ENCODE peak calls at places on chromosomes 13 and 19, in five cellular contexts. H, B, G, T and F are unnamed samples.

GRCh38 chr19:10339380-10339960 is at the start of gene ICAM3:
- DNase-seq in H (no peak), B (peak), G (no peak), T (no peak), F (no peak)

GRCh38 chr13:52850396-52851152 is 2.1 kb upstream of the PCDH8 start:
- DNase-seq in H (peak), B (peak), G (peak), T (no peak), F (no peak)

GRCh38 chr19:48443262-48443661 is 2.5 kb upstream of the GRWD1 start:
- DNase-seq in H (no peak), B (no peak), G (peak), T (no peak), F (no peak)

GRCh38 chr13:48156466-48156865 is 61.6 kb upstream of the MED4 start:
- DNase-seq in H (no peak), B (peak), G (peak), T (peak), F (no peak)

GRCh38 chr19:42542791-42543190 is 14.5 kb upstream of the CEACAM1 start:
- DNase-seq in H (no peak), B (no peak), G (no peak), T (no peak), F (no peak)

GRCh38 chr13:28747851-28748250 is 29.1 kb upstream of the SLC46A3 start:
- DNase-seq in H (no peak), B (no peak), G (no peak), T (no peak), F (no peak)

GRCh38 chr19:9865732-9866627 is 30.9 kb downstream of the PIN1 start:
- DNase-seq in H (no peak), B (no peak), G (no peak), T (no peak), F (no peak)

GRCh38 chr19:11849264-11849615 is 714 bp downstream of the ZNF439 start:
- DNase-seq in H (peak), B (peak), G (no peak), T (no peak), F (no peak)

GRCh38 chr19:49056101-49056901 is 1.2 kb downstream of the CGB7 start:
- DNase-seq in H (peak), B (peak), G (peak), T (no peak), F (no peak)

GRCh38 chr19:49921871-49922755 is 6.9 kb upstream of the ATF5 start:
- DNase-seq in H (peak), B (peak), G (no peak), T (no peak), F (no peak)

GRCh38 chr19:14059093-14059480 is 2.8 kb downstream of the PALM3 start:
- DNase-seq in H (no peak), B (peak), G (peak), T (no peak), F (no peak)

GRCh38 chr13:107641574-107641973 is 573.8 kb downstream of the LIG4 start:
- DNase-seq in H (no peak), B (no peak), G (no peak), T (no peak), F (no peak)

GRCh38 chr13:20127563-20128458 is 33.0 kb downstream of the GJA3 start:
- DNase-seq in H (peak), B (peak), G (peak), T (no peak), F (no peak)

GRCh38 chr13:20127263-20127562 is 33.6 kb downstream of the GJA3 start:
- DNase-seq in H (no peak), B (no peak), G (no peak), T (no peak), F (no peak)

GRCh38 chr13:20130012-20130411 is 30.8 kb downstream of the GJA3 start:
- DNase-seq in H (no peak), B (no peak), G (no peak), T (no peak), F (no peak)

GRCh38 chr13:20129076-20129475 is 31.8 kb downstream of the GJA3 start:
- DNase-seq in H (no peak), B (no peak), G (no peak), T (no peak), F (no peak)

DNA sequence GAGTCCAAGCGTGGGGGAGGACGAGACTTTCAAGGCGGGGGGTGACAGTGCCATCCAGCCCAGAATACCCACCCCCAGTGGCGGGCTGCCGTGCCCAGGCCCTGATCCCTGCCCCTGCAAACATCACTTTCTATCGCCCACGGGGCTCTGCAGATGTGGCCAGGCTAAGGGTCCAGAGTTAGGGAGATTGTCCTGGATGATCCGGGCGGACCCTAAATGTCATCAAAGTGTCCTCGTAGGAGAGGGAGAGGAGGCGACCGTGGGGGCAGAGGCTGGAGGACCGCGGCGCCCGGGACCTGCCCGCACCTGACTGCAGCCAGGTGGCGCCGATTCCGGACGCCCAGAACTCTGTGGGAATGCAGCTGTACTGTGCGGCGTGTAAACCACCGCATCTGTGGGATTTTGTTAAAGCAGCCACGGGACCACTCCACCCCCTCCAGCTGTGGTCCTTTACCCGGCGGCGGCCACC is 32.4 kb downstream of the GJA3 start:
- DNase-seq in H (no peak), B (peak), G (peak), T (no peak), F (no peak)
- TF ChIP-seq CTCF in H (no peak), B (no peak), G (no peak), T (no peak), F (peak)

DNA sequence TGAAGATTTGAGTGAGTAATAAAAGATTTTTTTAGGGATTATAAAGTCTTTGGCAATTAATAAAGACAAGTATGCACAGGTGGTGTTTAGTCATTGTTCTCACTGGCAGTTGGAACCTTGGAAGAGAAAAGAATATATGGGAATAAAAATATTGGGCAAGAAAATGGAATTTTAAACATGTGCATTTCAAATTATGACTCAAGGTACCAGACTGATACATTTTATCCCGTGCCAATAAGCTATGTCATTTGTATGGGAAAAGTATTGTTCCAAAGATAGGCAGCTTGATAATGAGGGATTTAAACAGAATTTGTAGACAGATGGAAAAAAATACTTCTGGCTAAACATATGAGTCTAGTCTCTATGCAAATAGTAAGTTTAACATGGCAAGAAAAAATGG is 169.6 kb upstream of the UFM1 start:
- DNase-seq in H (peak), B (no peak), G (no peak), T (no peak), F (no peak)
- TF ChIP-seq CTCF in H (no peak), B (no peak), G (no peak), T (no peak), F (no peak)

DNA sequence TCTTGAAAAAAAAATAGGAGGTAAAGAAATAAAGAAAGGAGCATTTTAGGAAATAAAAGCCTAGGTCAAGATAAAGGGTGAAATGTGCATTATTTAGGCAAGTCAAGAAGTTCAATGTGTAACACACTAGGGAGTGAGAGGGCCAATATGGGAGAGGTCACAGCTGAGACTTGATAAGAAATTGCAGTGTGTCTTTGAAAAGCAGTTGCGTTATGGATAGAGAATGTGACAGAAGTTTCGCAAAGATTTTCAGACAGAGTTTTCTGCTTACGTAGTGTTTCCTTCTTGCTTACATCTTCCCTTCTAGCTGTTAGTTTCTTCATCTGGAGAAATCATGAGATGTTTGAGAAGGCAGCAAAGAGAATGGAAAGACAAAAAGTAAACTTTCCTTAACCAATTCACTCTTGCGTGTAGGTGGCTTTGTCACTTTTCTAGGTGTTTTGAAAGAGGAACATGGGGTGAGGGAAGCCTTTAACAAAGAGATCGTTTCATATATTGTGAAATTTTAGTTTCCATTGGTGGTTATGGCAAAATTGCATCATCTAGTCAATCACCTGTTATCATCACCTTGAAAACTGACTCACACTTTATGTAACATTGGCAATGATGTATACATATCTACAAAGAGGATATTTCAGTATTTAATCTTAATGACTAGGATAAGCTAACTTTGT is 975.5 kb downstream of the OLFM4 start:
- DNase-seq in H (no peak), B (no peak), G (no peak), T (no peak), F (no peak)
- TF ChIP-seq CTCF in H (no peak), B (no peak), G (no peak), T (no peak), F (no peak)

DNA sequence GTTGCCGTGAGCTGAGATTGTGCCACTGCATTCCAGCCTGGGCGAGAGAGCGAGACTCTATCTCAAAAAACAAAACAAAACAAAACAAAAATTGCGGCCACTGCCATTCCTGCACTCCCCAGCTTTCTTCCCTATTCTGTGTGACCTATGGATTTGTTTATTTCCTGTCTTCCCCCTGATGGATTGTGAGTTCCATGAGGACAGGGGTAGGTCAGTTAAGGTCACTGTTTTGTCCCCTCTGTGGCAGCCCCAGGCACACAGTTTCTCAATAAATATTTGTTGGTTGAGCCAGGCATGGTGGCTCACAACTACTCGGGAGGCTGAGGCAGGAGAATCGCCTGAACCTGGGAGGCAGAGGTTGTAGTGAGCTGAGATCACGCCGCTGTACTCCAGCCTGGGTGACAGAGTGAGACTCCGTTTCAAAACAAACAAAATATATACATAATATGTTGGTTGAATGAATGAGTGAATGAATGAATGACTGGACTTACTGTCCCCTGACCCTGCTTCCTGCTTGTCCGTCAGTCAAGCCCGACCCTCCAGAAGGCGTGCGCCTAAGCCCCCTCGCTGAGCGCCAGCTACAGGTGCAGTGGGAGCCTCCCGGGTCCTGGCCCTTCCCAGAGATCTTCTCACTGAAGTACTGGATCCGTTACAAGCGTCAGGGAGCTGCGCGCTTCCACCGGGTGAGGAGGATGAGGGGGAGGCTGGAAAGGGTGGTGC is 5.0 kb downstream of the EBI3 start:
- DNase-seq in H (no peak), B (no peak), G (no peak), T (no peak), F (no peak)
- TF ChIP-seq CTCF in H (no peak), B (no peak), G (no peak), T (no peak), F (no peak)

DNA sequence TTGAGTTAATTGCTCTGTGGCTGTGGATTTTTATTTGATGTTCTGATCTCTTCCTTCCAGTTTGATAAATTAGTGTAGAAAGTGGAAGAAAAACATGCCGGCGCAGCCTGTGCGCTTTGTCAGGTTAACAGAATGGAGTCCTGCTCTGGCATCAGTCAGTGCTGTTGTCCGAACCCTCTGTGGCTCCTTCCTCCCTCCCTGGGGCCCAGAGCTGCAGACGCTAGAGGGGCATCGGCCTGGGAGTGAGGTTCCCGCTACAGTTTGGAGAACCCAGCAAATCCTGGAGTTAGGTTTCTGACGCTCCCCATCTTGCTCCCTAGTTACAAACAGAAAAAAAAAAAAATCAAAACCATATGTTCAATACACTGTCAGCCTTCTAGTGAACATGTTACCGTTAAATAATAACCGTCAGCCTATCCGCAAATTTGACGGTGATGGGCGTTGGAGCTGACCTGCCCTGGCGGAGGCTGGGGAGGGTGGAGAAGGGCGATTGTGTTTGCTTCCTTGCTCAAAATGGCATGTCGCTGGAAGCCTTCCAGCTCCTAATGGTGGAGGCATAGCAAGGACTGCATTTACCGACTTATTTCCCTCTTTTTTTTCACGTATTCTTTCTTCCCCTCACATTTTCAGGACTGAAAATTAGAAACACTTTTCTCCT is 13.5 kb downstream of the MBNL2 start:
- DNase-seq in H (no peak), B (no peak), G (no peak), T (no peak), F (no peak)
- TF ChIP-seq CTCF in H (no peak), B (no peak), G (no peak), T (no peak), F (no peak)

GRCh38 chr13:85142351-85142750 is 656.9 kb downstream of the SLITRK6 start:
- DNase-seq in H (no peak), B (no peak), G (no peak), T (no peak), F (no peak)

DNA sequence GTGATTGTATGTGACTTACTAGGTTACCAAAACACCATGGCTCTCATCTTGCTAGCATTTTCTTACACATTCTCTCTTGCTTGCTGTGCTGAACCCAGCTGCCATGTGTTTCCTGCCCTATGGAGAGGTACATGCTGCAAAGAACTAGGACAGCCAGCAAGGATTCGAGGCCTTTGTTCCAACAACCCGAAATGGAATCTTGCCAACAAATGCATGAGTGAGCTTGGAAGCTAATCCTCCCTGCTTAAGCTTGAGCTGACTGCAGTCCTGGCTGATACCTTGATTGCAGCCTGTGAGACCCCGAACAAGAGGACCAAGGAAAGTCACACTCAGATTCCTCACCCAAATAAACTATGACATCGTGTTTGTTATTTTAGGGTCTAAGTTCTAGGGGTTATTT is 651.2 kb downstream of the SLITRK6 start:
- DNase-seq in H (no peak), B (no peak), G (no peak), T (no peak), F (no peak)
- TF ChIP-seq CTCF in H (no peak), B (no peak), G (no peak), T (no peak), F (no peak)

DNA sequence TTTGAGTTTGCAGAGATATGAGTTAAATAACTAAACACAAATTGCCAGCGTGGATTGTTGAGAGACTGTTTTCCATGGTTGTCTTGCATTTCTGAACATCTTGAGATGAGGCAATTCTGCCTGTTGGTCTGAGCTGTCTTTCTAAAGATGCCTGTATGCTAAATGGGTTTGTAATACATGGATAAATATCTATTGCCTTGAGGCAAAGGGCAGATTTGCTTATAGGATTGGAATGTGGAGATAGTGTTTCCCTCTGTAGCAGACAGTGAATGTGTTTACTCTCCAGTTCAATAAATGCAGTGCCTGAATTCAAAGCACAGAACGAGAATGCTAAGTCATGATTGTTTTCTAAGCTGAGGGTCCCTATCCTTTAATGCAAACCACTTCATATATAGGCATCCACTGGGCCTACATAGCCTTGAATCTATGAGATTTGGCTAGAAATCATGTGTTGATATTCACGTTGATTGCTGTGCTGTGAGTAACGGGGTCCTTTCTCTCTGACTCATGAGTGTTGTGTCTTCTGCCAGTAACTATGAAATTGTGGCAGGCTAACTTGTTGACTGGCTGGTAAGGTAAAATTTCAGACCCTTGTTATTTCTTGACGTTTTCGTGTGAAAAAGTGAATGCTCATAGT is 2554.8 kb downstream of the PCDH9 start:
- DNase-seq in H (peak), B (no peak), G (no peak), T (no peak), F (no peak)
- TF ChIP-seq CTCF in H (no peak), B (no peak), G (no peak), T (no peak), F (no peak)

GRCh38 chr13:26236306-26236705 is 14.2 kb upstream of the RNF6 start:
- DNase-seq in H (no peak), B (no peak), G (no peak), T (no peak), F (no peak)
- TF ChIP-seq CTCF in H (no peak), B (no peak), G (no peak), T (no peak), F (no peak)